ENCODE peak calls at places on chromosomes 7 and 10, in seven cellular contexts. R is IMR-90; T is uterus; Z is GM23248; H is tibial nerve; P is hepatocyte; K is CD8-positive, alpha-beta T cell. N is an unnamed sample.

GRCh38 chr7:80145780-80146422 is 11.3 kb downstream of the GNAI1 start:
- DNase-seq in P (peak), R (peak), Z (peak), H (no peak), K (no peak), T (no peak), N (no peak)

GRCh38 chr10:71179382-71179781 is 33.0 kb upstream of the UNC5B start:
- DNase-seq in R (no peak), T (no peak), K (no peak), Z (no peak), H (no peak), P (no peak), N (no peak)

GRCh38 chr10:114623661-114624294 is 34.3 kb downstream of the ABLIM1 start:
- DNase-seq in H (no peak), T (no peak), Z (peak), K (no peak), P (no peak), R (peak), N (no peak)

GRCh38 chr10:97888641-97889262 is 39.1 kb downstream of the GOLGA7B start:
- DNase-seq in P (peak), R (peak), T (no peak), K (no peak), H (no peak), Z (peak), N (no peak)

GRCh38 chr7:84085147-84085546 is 109.4 kb downstream of the SEMA3A start:
- DNase-seq in P (no peak), H (no peak), T (no peak), Z (peak), R (peak), K (no peak), N (no peak)

GRCh38 chr10:127375423-127375822 is 173.7 kb upstream of the NPS start:
- DNase-seq in H (no peak), K (no peak), Z (no peak), R (peak), P (no peak), T (no peak), N (no peak)

GRCh38 chr7:91941450-91941849 is 788 bp downstream of the AKAP9 start:
- DNase-seq in P (peak), H (no peak), Z (peak), T (no peak), K (peak), R (peak), N (peak)

GRCh38 chr7:128235469-128235868 is 5.6 kb upstream of the LEP start:
- DNase-seq in P (no peak), K (no peak), Z (no peak), R (no peak), T (no peak), H (no peak), N (no peak)

GRCh38 chr10:24751716-24752115 is 28.0 kb upstream of the ARHGAP21 start:
- DNase-seq in H (no peak), Z (no peak), K (no peak), P (no peak), R (no peak), T (no peak), N (no peak)

GRCh38 chr7:109529712-109530111 is 960.0 kb downstream of the DNAJB9 start:
- DNase-seq in R (no peak), K (no peak), T (no peak), Z (no peak), H (no peak), P (no peak), N (no peak)

GRCh38 chr7:108525327-108525984 is 479 bp downstream of the PNPLA8 start:
- DNase-seq in H (no peak), K (no peak), P (peak), T (no peak), R (peak), Z (peak), N (peak)

GRCh38 chr7:105191329-105191728 is 177.3 kb downstream of the KMT2E start:
- DNase-seq in P (no peak), H (no peak), R (no peak), T (no peak), K (no peak), Z (no peak), N (no peak)

GRCh38 chr7:18693401-18693800 is 197.9 kb downstream of the HDAC9 start:
- DNase-seq in K (no peak), T (peak), P (peak), H (no peak), Z (peak), R (peak), N (no peak)

DNA sequence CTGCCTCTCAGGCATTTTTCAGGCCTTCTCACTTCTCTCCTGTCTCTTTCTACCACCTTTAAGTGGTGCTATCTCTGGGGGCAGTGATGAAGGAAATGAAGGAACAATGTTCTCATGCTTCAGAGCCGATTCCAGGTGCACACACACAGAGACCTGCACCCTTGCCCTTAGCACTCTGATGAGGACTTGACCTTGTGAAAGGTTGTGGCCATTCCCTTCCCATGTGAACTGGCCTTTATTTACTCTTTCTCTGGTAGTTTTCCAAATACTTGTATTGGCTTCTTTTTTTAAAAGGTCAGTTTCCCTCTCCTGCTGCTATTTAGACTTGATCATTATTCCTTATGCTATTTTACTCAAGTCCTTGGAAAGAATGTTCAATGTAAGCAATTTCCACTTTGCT is 188.6 kb downstream of the MDFIC start:
- DNase-seq in Z (no peak), P (no peak), K (no peak), T (no peak), R (no peak), H (no peak), N (no peak)
- H3K27ac ChIP-seq in Z (no peak), P (no peak), K (no peak), T (no peak), R (no peak), H (no peak), N (no peak)

DNA sequence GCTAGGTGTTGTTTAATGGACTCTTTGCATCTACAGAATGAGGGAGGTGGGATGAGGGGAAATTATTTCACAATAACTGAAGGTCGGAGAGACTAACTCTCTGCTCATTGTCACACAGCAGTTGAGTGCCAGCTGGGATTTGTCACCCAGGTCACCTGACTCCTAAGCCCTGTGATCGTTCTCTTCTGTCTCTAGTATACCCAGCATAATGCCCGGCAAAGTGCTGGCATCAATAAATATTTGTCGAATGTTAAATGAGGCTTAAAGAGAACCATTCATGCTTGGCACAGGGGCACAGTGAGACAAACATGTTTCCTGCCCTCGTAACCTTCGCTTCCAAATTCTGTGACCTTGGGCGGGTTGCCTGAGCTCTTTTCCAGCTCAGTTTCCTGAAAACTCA is 70.8 kb downstream of the TCF7L2 start:
- DNase-seq in P (no peak), R (no peak), Z (peak), T (no peak), H (no peak), K (no peak), N (no peak)
- H3K27ac ChIP-seq in P (peak), R (no peak), Z (no peak), T (peak), H (peak), K (no peak), N (no peak)

DNA sequence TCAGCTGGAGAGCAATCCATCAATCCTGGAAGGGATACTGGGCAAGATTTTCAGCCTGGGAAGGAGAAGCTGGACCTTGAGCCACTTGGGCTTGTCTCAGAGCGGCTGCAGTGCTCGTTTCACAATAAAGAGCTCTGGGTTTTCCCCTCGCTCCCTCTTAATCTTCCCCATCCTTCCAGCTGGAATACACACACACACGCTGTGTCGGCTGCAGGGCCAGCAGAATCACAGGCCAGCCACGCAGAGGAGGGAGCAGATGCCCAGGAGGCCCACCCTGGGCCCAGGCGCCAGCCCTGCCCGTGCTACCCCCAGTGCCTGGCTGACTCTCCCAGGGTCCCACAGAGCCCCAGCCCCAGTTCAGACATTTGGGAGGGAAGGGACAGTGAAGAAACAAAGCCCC is 255.1 kb downstream of the TNS3 start:
- DNase-seq in K (no peak), Z (peak), T (peak), H (no peak), P (peak), R (peak), N (no peak)
- H3K27ac ChIP-seq in K (no peak), Z (peak), T (peak), H (peak), P (peak), R (peak), N (peak)

GRCh38 chr10:64396105-64396504 is 874.9 kb downstream of the REEP3 start:
- DNase-seq in K (no peak), Z (peak), P (no peak), R (peak), H (no peak), T (no peak), N (no peak)
- H3K27ac ChIP-seq in K (no peak), Z (no peak), P (no peak), R (no peak), H (no peak), T (no peak), N (no peak)

GRCh38 chr7:13990319-13990983 is 985 bp upstream of the ETV1 start:
- DNase-seq in Z (peak), R (peak), T (peak), H (no peak), P (peak), K (peak), N (no peak)
- H3K27ac ChIP-seq in Z (peak), R (peak), T (peak), H (peak), P (peak), K (no peak), N (peak)

GRCh38 chr7:13987395-13987794 is 2.1 kb downstream of the ETV1 start:
- DNase-seq in T (no peak), K (no peak), P (no peak), R (peak), Z (peak), H (no peak), N (no peak)

GRCh38 chr7:13986208-13986607 is 3.3 kb downstream of the ETV1 start:
- DNase-seq in K (no peak), H (no peak), Z (no peak), R (no peak), P (no peak), T (no peak), N (no peak)

GRCh38 chr7:13989138-13989943 is at the start of gene ETV1:
- DNase-seq in H (peak), P (peak), K (no peak), Z (peak), T (peak), R (peak), N (peak)

GRCh38 chr7:13988765-13989137 is 715 bp downstream of the ETV1 start:
- DNase-seq in Z (peak), H (no peak), P (peak), T (no peak), K (no peak), R (peak), N (no peak)

DNA sequence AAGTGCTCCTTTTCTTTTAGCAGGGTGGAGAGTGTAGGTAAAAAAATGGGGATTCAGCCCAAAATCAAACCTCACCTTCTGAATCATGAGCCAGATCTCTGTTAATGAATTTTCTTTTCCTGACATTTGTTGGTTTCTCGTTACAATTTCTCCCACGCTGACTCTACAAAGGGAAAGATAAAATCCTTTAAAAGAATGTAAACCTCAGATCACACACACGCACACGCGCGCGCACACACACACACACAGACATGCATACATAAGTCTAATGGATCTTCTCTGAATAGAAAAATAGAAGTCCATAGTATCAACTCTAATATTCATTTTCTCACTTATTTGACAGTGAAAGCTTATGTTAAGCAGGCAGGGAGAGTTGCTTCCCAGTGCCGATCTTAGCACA is 1.5 kb downstream of the ETV1 start:
- DNase-seq in R (peak), K (no peak), P (peak), Z (peak), H (no peak), T (no peak), N (no peak)
- H3K27ac ChIP-seq in R (no peak), K (no peak), P (peak), Z (no peak), H (peak), T (peak), N (peak)

DNA sequence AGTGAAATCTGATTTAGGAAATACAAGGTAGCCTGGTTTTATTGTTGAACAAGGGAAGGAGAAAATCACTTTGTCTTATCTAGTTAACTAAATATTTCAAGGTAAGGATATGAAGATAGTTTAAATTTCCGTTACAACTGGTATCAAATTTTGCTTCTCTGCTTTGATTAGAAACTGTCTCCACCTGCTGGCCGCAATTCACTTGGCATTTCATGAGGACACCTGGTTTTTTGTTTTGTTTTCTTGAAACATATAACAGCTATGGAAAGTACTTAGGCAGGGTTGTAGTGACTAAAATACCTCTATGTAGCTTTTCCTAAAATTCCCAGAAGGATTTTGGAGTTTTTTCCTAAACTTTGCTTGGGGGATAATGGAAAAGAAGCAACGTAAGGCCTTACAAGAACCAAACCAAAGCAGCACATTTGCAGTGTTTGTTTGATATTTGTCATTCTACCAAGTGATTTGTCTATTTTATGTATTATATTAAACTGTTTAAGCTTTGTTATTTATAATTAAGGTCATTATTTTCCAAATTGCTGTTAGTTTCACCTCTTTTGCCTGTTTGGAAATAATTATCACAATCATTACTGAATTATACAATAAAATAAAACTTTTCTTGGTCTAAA is 73.6 kb downstream of the AHCYL2 start:
- DNase-seq in K (peak), H (peak), T (peak), Z (peak), P (peak), R (peak), N (no peak)
- H3K27ac ChIP-seq in K (no peak), H (no peak), T (no peak), Z (no peak), P (no peak), R (no peak), N (no peak)

DNA sequence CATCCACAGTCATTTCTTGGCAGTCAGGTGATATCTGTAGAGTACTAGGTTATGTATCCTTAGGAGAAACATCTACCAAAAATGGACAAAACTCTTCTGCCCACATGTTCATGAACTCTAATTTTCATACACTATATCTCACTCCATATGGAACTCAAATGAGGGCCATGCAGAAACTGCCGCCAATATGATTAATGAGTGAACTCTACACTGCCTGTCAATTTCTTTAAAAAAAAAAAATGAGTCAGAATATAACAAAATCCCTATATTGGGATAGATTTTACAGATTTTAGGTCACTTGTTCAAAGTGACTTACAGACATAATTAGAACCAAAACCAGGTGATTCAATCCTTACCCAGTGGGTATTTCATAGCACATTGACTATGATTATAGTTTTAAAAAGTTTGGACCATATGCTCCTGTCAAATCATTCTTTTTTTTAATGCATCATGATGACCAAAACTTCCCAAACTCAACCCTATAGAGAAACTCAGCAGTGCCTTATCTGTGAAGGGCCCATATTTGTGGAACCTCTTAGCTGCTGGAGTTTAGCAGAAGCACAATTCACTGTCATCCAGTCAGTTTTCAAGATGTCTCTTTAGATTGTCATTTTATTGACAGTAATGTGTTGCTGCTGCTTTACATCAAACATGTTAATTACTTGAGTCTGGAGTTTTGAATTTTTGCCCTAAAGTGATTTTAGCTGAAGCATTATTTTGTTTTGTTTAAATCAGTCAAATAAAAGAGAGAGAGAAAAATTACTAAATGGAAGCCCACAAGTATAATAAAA is 11.1 kb downstream of the LRRN3 start:
- DNase-seq in Z (no peak), H (no peak), R (no peak), K (no peak), P (no peak), T (no peak), N (no peak)
- H3K27ac ChIP-seq in Z (no peak), H (no peak), R (no peak), K (no peak), P (no peak), T (no peak), N (no peak)

GRCh38 chr10:132479603-132480221 is 57.9 kb upstream of the INPP5A start:
- DNase-seq in K (no peak), T (no peak), P (no peak), H (no peak), Z (no peak), R (no peak), N (no peak)
- H3K27ac ChIP-seq in K (no peak), T (no peak), P (no peak), H (peak), Z (no peak), R (no peak), N (peak)